ENCODE peak calls at places on chromosomes 13 and 19, in five cellular contexts. S, M, F, B and H are unnamed samples.
A peak's percentile ranks its signal among the peaks of the same experiment; 100 is the strongest.

GRCh38 chr13:30978981-30979956 is 46.8 kb downstream of the TEX26 start:
- DNase-seq in S (no peak), M (peak; percentile 57), F (peak; percentile 25), B (no peak), H (peak; percentile 73)

GRCh38 chr19:33674575-33675367 is 53.0 kb downstream of the CHST8 start:
- DNase-seq in S (no peak), M (no peak), F (no peak), B (no peak), H (no peak)

GRCh38 chr13:89660752-89661151 is 1686.7 kb upstream of the MIR17HG start:
- DNase-seq in S (peak; percentile 4), M (no peak), F (peak; percentile 1), B (no peak), H (peak; percentile 1)

GRCh38 chr19:17081672-17082630 is 6.4 kb downstream of the MYO9B start:
- DNase-seq in S (no peak), M (no peak), F (no peak), B (no peak), H (no peak)

GRCh38 chr13:43387880-43388279 is 364.5 kb downstream of the DNAJC15 start:
- DNase-seq in S (no peak), M (no peak), F (no peak), B (no peak), H (no peak)

GRCh38 chr13:99677388-99677951 is 176.2 kb downstream of the TM9SF2 start:
- DNase-seq in S (no peak), M (no peak), F (peak; percentile 2), B (no peak), H (no peak)

GRCh38 chr13:43864921-43865320 is 14.6 kb downstream of the CCDC122 start:
- DNase-seq in S (peak; percentile 28), M (no peak), F (no peak), B (no peak), H (no peak)

GRCh38 chr13:109148243-109148642 is 518.8 kb downstream of the MYO16 start:
- DNase-seq in S (no peak), M (no peak), F (peak; percentile 20), B (no peak), H (no peak)

GRCh38 chr13:48976677-48977625 is 1.2 kb downstream of the FNDC3A start:
- DNase-seq in S (peak; percentile 54), M (no peak), F (peak; percentile 20), B (no peak), H (no peak)

GRCh38 chr19:13841339-13842293 is 35.3 kb upstream of the NANOS3 start:
- DNase-seq in S (no peak), M (peak; percentile 86), F (no peak), B (no peak), H (peak; percentile 69)